ENCODE peak calls at places on chromosome 3, in seven cellular contexts. K, Q, J, R, G, O and W are unnamed samples.

GRCh38 chr3:151724846-151725562 is 8.7 kb upstream of the AADACL2 start:
- DNase-seq in K (no peak), Q (peak; percentile 13), J (no peak), R (no peak), G (no peak), O (no peak), W (no peak)

GRCh38 chr3:197718904-197719303 is 17.8 kb downstream of the RUBCN start:
- DNase-seq in K (peak; percentile 88), Q (peak; percentile 91), J (peak; percentile 43), R (no peak), G (no peak), O (no peak), W (no peak)

GRCh38 chr3:40608091-40608490 is 83.3 kb downstream of the ZNF621 start:
- DNase-seq in K (no peak), Q (no peak), J (no peak), R (no peak), G (no peak), O (no peak), W (no peak)

GRCh38 chr3:97957617-97958311 is 14.5 kb downstream of the RIOX2 start:
- DNase-seq in K (no peak), Q (peak; percentile 51), J (no peak), R (no peak), G (no peak), O (no peak), W (no peak)

GRCh38 chr3:149263856-149264255 is 42.2 kb upstream of the CP start:
- DNase-seq in K (no peak), Q (no peak), J (no peak), R (no peak), G (no peak), O (no peak), W (no peak)

GRCh38 chr3:8557298-8557697 is 55.7 kb downstream of the LMCD1 start:
- DNase-seq in K (no peak), Q (peak; percentile 45), J (no peak), R (no peak), G (no peak), O (no peak), W (no peak)

GRCh38 chr3:177930771-177931170 is 605.5 kb upstream of the KCNMB2 start:
- DNase-seq in K (no peak), Q (no peak), J (no peak), R (no peak), G (no peak), O (no peak), W (no peak)

GRCh38 chr3:38039101-38039898 is at the start of gene DLEC1:
- DNase-seq in K (peak; percentile 38), Q (peak; percentile 34), J (no peak), R (peak; percentile 87), G (peak; percentile 81), O (no peak), W (no peak)

GRCh38 chr3:192929755-192930491 is 12.3 kb upstream of the MB21D2 start:
- DNase-seq in K (peak; percentile 38), Q (no peak), J (no peak), R (no peak), G (no peak), O (no peak), W (no peak)

GRCh38 chr3:14780927-14781507 is 37.7 kb upstream of the FGD5 start:
- DNase-seq in K (peak; percentile 5), Q (peak; percentile 48), J (no peak), R (peak; percentile 90), G (peak; percentile 86), O (peak; percentile 37), W (no peak)

GRCh38 chr3:55854395-55854994 is 367.4 kb upstream of the WNT5A start:
- DNase-seq in K (no peak), Q (no peak), J (no peak), R (no peak), G (no peak), O (no peak), W (no peak)

GRCh38 chr3:49454457-49454856 is 15.6 kb upstream of the DAG1 start:
- DNase-seq in K (no peak), Q (no peak), J (no peak), R (peak; percentile 90), G (peak; percentile 76), O (peak; percentile 36), W (no peak)

GRCh38 chr3:41405466-41405865 is 206.2 kb downstream of the CTNNB1 start:
- DNase-seq in K (peak; percentile 12), Q (no peak), J (no peak), R (no peak), G (no peak), O (no peak), W (no peak)

GRCh38 chr3:35263477-35263876 is 375.8 kb upstream of the ARPP21 start:
- DNase-seq in K (no peak), Q (no peak), J (no peak), R (no peak), G (no peak), O (no peak), W (no peak)

GRCh38 chr3:44050051-44050570 is 191.6 kb upstream of the TOPAZ1 start:
- DNase-seq in K (no peak), Q (no peak), J (no peak), R (no peak), G (no peak), O (no peak), W (no peak)

GRCh38 chr3:148389916-148390315 is 307.8 kb upstream of the AGTR1 start:
- DNase-seq in K (peak; percentile 25), Q (peak; percentile 1), J (no peak), R (no peak), G (no peak), O (no peak), W (no peak)

GRCh38 chr3:62153231-62153630 is 220.1 kb downstream of the FEZF2 start:
- DNase-seq in K (no peak), Q (no peak), J (no peak), R (no peak), G (no peak), O (no peak), W (no peak)

GRCh38 chr3:81132995-81133394 is 628.5 kb downstream of the GBE1 start:
- DNase-seq in K (no peak), Q (no peak), J (no peak), R (no peak), G (no peak), O (no peak), W (no peak)

GRCh38 chr3:15399970-15400369 is 27.4 kb downstream of the METTL6 start:
- DNase-seq in K (no peak), Q (no peak), J (no peak), R (no peak), G (no peak), O (no peak), W (no peak)

GRCh38 chr3:124230928-124231456 is 239.1 kb upstream of the ROPN1 start:
- DNase-seq in K (no peak), Q (no peak), J (no peak), R (no peak), G (no peak), O (no peak), W (no peak)

GRCh38 chr3:125123455-125123854 is 67.7 kb upstream of the HEG1 start:
- DNase-seq in K (no peak), Q (no peak), J (no peak), R (no peak), G (no peak), O (no peak), W (no peak)

GRCh38 chr3:100023150-100023549 is 91.2 kb downstream of the FILIP1L start:
- DNase-seq in K (peak; percentile 87), Q (no peak), J (no peak), R (no peak), G (no peak), O (no peak), W (no peak)

GRCh38 chr3:100023595-100023994 is 90.7 kb downstream of the FILIP1L start:
- DNase-seq in K (no peak), Q (no peak), J (no peak), R (no peak), G (no peak), O (no peak), W (no peak)

GRCh38 chr3:100020876-100021644 is 93.2 kb downstream of the FILIP1L start:
- DNase-seq in K (no peak), Q (no peak), J (no peak), R (no peak), G (no peak), O (no peak), W (no peak)

GRCh38 chr3:100022506-100022905 is 91.8 kb downstream of the FILIP1L start:
- DNase-seq in K (no peak), Q (no peak), J (no peak), R (no peak), G (no peak), O (no peak), W (no peak)

DNA sequence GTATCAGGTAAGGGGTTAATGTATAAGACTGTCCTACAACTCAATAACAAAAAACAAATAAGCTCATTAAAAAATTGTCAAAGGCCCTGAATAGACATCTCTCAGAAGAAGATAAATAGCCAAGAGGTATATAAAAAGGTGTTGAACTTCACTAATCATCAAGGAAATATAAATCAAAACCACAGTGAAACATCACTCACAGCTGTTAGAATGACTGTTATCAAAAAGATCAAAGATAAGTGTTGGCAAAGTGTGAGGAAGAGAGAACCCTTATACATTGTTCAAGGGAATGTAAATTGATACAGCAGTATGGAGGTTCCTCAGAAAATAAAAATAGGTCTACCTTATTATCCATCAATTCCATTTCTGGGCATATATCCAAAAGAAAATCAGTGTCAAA is 95.5 kb downstream of the FILIP1L start:
- DNase-seq in K (no peak), Q (no peak), J (no peak), R (no peak), G (no peak), O (no peak), W (no peak)
- TF ChIP-seq CTCF in K (no peak), Q (no peak), J (no peak), R (no peak), G (no peak), O (no peak), W (no peak)

GRCh38 chr3:100492059-100492809 is at the start of gene TMEM45A:
- DNase-seq in K (peak; percentile 98), Q (peak; percentile 94), J (peak; percentile 92), R (peak; percentile 97), G (peak; percentile 98), O (peak; percentile 96), W (peak; percentile 95)
- TF ChIP-seq CTCF in K (no peak), Q (no peak), J (no peak), R (no peak), G (no peak), O (no peak), W (no peak)

DNA sequence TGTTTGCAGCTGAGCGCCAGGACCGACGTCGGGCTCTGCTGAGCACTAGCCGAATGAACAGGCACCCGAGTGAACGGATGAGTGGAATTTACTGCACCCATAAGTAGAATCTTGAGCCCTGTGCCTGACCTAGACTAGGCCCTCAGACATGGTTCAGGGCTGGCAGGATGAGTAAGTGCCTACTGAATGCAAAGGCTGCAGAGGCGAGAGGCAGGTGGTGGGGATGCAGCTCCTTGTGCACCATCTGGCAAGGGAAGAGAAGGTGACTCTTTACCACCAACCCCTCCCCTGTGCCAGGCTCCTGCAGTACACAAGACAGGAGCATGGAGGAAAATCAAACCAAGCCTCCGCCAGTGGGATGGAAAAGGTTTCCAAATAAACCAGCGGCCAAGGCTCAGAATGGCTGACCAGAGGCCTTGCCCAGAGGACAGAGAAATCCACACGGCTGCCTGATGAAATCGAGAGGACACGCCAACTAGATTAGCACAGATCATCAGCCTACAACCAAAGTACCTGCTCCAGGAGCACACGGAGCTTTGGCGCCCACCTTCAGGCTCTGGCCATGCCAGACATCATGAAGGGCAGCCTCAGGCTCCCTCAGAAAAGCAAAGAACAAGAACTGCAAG is 141.7 kb upstream of the IQSEC1 start:
- DNase-seq in K (no peak), Q (no peak), J (no peak), R (no peak), G (no peak), O (no peak), W (no peak)
- TF ChIP-seq CTCF in K (no peak), Q (no peak), J (no peak), R (no peak), G (no peak), O (no peak), W (no peak)

GRCh38 chr3:94291686-94292085 is 228.8 kb downstream of the NSUN3 start:
- DNase-seq in K (peak; percentile 63), Q (no peak), J (no peak), R (no peak), G (no peak), O (no peak), W (no peak)

GRCh38 chr3:94285874-94286273 is 223.0 kb downstream of the NSUN3 start:
- DNase-seq in K (peak; percentile 15), Q (peak; percentile 15), J (no peak), R (no peak), G (no peak), O (no peak), W (no peak)
- TF ChIP-seq CTCF in K (peak; percentile 11), Q (peak; percentile 23), J (no peak), R (peak; percentile 53), G (no peak), O (peak; percentile 22), W (no peak)